ENCODE peak calls at places on chromosomes 11 and 22, in ten cellular contexts. R is heart right ventricle; L is uterus; A is HCT116; J is CD8-positive, alpha-beta T cell; H is cardiac muscle cell; C is neural progenitor cell; G is brain microvascular endothelial cell; P is esophagus squamous epithelium; F is tibial nerve. T is an unnamed sample.

GRCh38 chr11:134438533-134438932 is 26.5 kb upstream of the B3GAT1 start:
- DNase-seq in R (no peak), L (no peak), A (no peak), J (no peak), H (no peak), C (no peak), G (no peak), P (no peak), F (no peak), T (no peak)

GRCh38 chr11:16418698-16419097 is 62.4 kb upstream of the SOX6 start:
- DNase-seq in R (no peak), L (no peak), A (no peak), J (no peak), H (no peak), C (no peak), G (no peak), P (no peak), F (no peak), T (no peak)

GRCh38 chr11:9688716-9689511 is 25.0 kb downstream of the SWAP70 start:
- DNase-seq in R (no peak), L (no peak), A (no peak), J (no peak), H (peak), C (peak), G (peak), P (no peak), F (no peak), T (no peak)

GRCh38 chr22:42720263-42721044 is at the start of gene A4GALT:
- DNase-seq in R (peak), L (no peak), A (no peak), J (no peak), H (peak), C (peak), G (no peak), P (no peak), F (no peak), T (no peak)

GRCh38 chr22:42619261-42620063 is 4.8 kb upstream of the POLDIP3 start:
- DNase-seq in R (no peak), L (no peak), A (no peak), J (no peak), H (no peak), C (no peak), G (no peak), P (no peak), F (no peak), T (no peak)

GRCh38 chr11:37110383-37110782 is 512.3 kb upstream of the RAG2 start:
- DNase-seq in R (no peak), L (no peak), A (no peak), J (no peak), H (peak), C (no peak), G (no peak), P (no peak), F (no peak), T (no peak)

GRCh38 chr22:39685336-39686177 is 115.0 kb downstream of the CACNA1I start:
- DNase-seq in R (no peak), L (no peak), A (no peak), J (no peak), H (no peak), C (no peak), G (no peak), P (no peak), F (no peak), T (no peak)

GRCh38 chr11:2138436-2139117 is 612 bp downstream of the IGF2 start:
- DNase-seq in R (peak), L (no peak), A (no peak), J (no peak), H (no peak), C (peak), G (no peak), P (no peak), F (no peak), T (no peak)

GRCh38 chr11:76124905-76125566 is 81.3 kb downstream of the WNT11 start:
- DNase-seq in R (no peak), L (no peak), A (no peak), J (no peak), H (no peak), C (no peak), G (no peak), P (no peak), F (no peak), T (no peak)

GRCh38 chr11:120952503-120953229 is 71.2 kb upstream of the TBCEL start:
- DNase-seq in R (peak), L (peak), A (peak), J (peak), H (peak), C (peak), G (peak), P (peak), F (peak), T (no peak)
- TF ChIP-seq CTCF in R (peak), L (peak), A (peak), J (peak), H (peak), C (peak), G (peak), P (peak), F (peak), T (peak)

DNA sequence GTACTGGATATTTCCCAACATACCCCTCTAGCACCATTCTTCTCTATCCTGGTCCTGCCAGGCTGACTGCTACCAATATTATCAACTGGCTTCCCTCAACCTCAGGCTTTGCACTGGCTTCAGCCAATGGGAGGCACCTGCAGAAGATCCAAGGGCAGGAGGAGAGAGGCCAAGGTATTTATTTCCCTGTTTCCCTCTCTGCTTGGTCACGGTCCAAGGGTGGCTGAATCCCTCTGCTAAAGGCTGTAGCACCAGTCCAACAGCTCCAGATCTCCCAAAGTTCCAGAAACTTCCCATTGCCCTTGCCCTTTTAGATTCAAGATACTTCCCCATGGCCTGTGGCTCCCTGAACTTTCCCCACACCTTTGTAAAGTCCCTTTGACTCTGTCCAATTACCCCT is 175.6 kb upstream of the NECTIN1 start:
- DNase-seq in R (no peak), L (no peak), A (no peak), J (no peak), H (no peak), C (no peak), G (no peak), P (no peak), F (no peak), T (no peak)
- H3K27ac ChIP-seq in R (no peak), L (no peak), A (no peak), J (no peak), H (no peak), C (no peak), G (no peak), P (peak), F (no peak), T (no peak)

GRCh38 chr11:82908311-82908710 is 6.8 kb downstream of the DDIAS start:
- DNase-seq in R (no peak), L (no peak), A (no peak), J (no peak), H (no peak), C (no peak), G (no peak), P (no peak), F (no peak), T (no peak)

GRCh38 chr11:82903843-82904586 is 2.5 kb downstream of the DDIAS start:
- DNase-seq in R (no peak), L (no peak), A (no peak), J (no peak), H (no peak), C (no peak), G (no peak), P (no peak), F (no peak), T (no peak)

GRCh38 chr11:82907376-82907775 is 5.8 kb downstream of the DDIAS start:
- DNase-seq in R (no peak), L (no peak), A (no peak), J (no peak), H (no peak), C (no peak), G (no peak), P (no peak), F (no peak), T (no peak)

GRCh38 chr11:82906931-82907330 is 5.4 kb downstream of the DDIAS start:
- DNase-seq in R (no peak), L (no peak), A (no peak), J (no peak), H (no peak), C (no peak), G (no peak), P (no peak), F (no peak), T (no peak)

DNA sequence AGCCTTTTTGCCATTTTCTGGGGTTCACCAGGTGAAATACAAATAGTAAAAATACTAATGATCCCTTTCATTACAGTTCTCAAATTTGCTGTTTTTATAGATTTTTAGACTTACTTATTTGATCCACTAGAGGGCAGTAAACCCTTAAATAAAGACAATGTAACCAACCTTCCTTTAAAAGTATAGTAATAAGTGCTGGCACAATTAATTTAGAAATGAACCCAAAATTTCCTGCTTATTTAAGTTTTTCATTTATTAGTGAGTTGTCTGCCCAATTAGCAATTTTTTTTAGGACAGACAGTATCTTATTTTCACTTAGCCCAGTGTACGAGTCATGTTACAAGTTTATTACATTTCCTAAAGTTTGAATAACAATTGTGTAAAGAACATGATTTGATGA is 4.7 kb downstream of the DDIAS start:
- DNase-seq in R (no peak), L (no peak), A (peak), J (no peak), H (peak), C (peak), G (no peak), P (no peak), F (no peak), T (no peak)
- TF ChIP-seq CTCF in R (peak), L (peak), A (peak), J (peak), H (peak), C (peak), G (peak), P (peak), F (peak), T (peak)

GRCh38 chr22:36301384-36301828 is 48.5 kb downstream of the APOL1 start:
- DNase-seq in R (peak), L (peak), A (peak), J (peak), H (peak), C (peak), G (peak), P (no peak), F (peak), T (no peak)
- H3K27ac ChIP-seq in R (peak), L (peak), A (no peak), J (no peak), H (no peak), C (no peak), G (peak), P (peak), F (no peak), T (peak)

GRCh38 chr11:27039873-27040272 is 742 bp upstream of the BBOX1 start:
- DNase-seq in R (no peak), L (no peak), A (no peak), J (no peak), H (no peak), C (no peak), G (no peak), P (no peak), F (no peak), T (no peak)
- TF ChIP-seq CTCF in R (no peak), L (no peak), A (no peak), J (no peak), H (no peak), C (peak), G (peak), P (no peak), F (no peak), T (no peak)

DNA sequence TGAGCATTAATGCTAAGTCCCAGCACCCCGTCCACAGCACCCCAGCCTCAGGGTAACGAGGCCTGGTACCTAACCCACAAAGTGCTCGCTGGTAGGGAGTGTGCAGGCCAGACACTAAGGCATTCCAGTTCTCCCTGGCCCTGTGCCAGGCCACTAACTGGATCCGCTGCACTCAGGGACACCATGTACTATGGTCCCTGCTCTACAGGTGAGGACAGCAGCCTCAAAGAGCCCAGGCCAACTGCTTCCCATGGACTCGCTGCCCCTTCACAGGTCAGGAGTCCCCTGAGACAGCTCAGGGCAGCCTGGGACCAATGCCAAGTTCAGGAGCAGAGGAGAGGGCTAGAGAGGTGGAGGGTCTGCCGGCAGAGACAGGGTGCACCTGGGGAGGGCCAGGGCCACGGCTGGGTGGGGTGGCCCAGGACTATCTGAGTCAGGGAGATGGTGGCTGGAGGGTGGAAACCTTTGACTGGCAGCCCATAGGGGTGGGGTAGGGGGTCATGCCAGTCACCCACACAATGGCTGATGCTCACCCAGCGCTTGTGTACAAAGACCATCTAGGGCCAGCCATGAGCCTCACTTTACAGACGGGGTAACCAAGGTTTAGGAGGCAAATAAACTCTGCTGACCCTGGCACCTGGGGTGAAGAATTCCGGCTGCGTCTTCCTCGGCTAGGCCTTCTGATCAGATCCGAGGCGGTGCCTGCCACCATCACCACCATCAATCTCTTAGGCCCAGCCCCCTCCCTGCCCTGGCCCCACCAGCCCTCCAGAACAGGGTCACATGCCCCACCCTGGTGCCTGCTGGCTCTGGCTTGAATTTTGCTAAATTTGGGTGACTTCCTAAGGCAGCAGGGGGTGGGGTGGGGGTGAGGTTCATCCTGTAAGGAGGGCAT is 5.6 kb downstream of the OSBPL5 start:
- DNase-seq in R (peak), L (peak), A (no peak), J (no peak), H (peak), C (peak), G (no peak), P (no peak), F (peak), T (no peak)
- H3K27ac ChIP-seq in R (peak), L (peak), A (no peak), J (no peak), H (no peak), C (no peak), G (no peak), P (peak), F (peak), T (peak)

GRCh38 chr22:26196657-26197056 is 27.4 kb downstream of the SEZ6L start:
- DNase-seq in R (no peak), L (no peak), A (no peak), J (no peak), H (no peak), C (no peak), G (no peak), P (no peak), F (no peak), T (no peak)

GRCh38 chr22:26197427-26197826 is 28.2 kb downstream of the SEZ6L start:
- DNase-seq in R (no peak), L (no peak), A (no peak), J (no peak), H (no peak), C (no peak), G (no peak), P (no peak), F (no peak), T (no peak)

GRCh38 chr22:26194877-26195276 is 25.6 kb downstream of the SEZ6L start:
- DNase-seq in R (no peak), L (no peak), A (no peak), J (no peak), H (no peak), C (no peak), G (no peak), P (no peak), F (no peak), T (no peak)

GRCh38 chr22:26194313-26194712 is 25.1 kb downstream of the SEZ6L start:
- DNase-seq in R (no peak), L (no peak), A (no peak), J (no peak), H (no peak), C (no peak), G (no peak), P (no peak), F (no peak), T (no peak)

GRCh38 chr22:26199665-26200064 is 30.4 kb downstream of the SEZ6L start:
- DNase-seq in R (no peak), L (no peak), A (no peak), J (no peak), H (no peak), C (no peak), G (no peak), P (no peak), F (no peak), T (no peak)
- TF ChIP-seq CTCF in R (no peak), L (no peak), A (no peak), J (no peak), H (no peak), C (peak), G (no peak), P (no peak), F (no peak), T (no peak)

DNA sequence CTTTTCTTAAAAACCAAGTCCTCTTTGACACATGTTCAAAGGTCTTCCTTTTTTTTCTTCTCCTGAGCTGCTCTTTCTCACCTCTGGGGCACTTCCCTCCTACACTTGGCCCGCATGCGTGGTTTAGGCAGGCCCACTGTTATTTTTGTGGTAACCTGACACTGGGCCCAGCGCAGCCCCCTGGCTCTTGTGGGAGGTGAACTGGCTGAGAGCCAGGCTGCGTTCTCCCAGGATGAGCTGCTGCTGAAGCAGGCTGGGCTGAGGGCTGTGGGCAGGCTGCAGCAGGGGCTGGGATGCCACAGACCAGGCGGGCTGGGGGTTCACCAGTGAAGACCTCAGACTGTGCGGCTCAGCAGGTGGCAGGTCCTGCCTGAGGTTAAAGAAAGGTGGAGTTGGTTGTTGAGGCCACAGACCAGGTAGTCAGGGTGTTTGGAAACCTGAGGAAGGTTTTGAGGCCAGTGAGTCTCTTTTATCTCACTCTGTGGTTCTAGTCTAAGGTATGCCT is 72.4 kb downstream of the TEAD1 start:
- DNase-seq in R (peak), L (peak), A (peak), J (no peak), H (peak), C (peak), G (peak), P (no peak), F (no peak), T (no peak)
- H3K27ac ChIP-seq in R (peak), L (peak), A (peak), J (no peak), H (peak), C (peak), G (no peak), P (no peak), F (no peak), T (peak)

GRCh38 chr22:23236026-23236425 is 55.7 kb downstream of the BCR start:
- DNase-seq in R (no peak), L (no peak), A (no peak), J (no peak), H (no peak), C (no peak), G (no peak), P (no peak), F (no peak), T (no peak)
- TF ChIP-seq CTCF in R (no peak), L (no peak), A (no peak), J (no peak), H (no peak), C (no peak), G (no peak), P (no peak), F (no peak), T (no peak)

DNA sequence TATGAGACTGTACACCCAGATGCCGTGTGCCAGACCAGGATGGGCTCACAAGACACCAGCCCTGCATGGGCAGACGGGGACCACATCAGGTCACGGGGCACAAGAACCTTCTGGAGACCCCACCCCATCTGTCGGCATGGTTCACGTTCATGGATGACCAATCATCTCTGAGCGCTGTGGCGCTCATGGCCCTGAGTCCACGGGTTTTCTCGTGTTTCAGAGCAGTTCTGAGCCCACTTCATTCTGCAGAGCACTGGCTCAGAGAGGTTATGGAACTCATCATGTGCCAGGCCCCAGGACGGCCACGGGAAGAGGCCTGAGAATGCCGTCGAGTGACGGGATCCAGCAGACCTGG is 63.0 kb upstream of the PPARA start:
- DNase-seq in R (no peak), L (no peak), A (no peak), J (no peak), H (no peak), C (no peak), G (no peak), P (no peak), F (no peak), T (no peak)
- H3K27ac ChIP-seq in R (peak), L (peak), A (peak), J (no peak), H (no peak), C (no peak), G (peak), P (peak), F (peak), T (peak)

T was measured in esophagus muscularis mucosa.